ENCODE peak calls at places on chromosomes 13 and 19, in eight cellular contexts. Z is ovary; B is IMR-90; N is right lobe of liver; F is naive thymus-derived CD4-positive, alpha-beta T cell; P is osteoblast; C is cardiac muscle cell; D is PC-3. H is an unnamed sample.
A peak's percentile ranks its signal among the peaks of the same experiment; 100 is the strongest.

GRCh38 chr13:20141238-20142018 is 19.4 kb downstream of the GJA3 start:
- DNase-seq in Z (no peak), P (no peak), B (no peak), N (no peak), F (no peak), C (peak; percentile 95), D (no peak), H (peak; percentile 47)

GRCh38 chr19:4405977-4406376 is 3.5 kb downstream of the CHAF1A start:
- DNase-seq in C (no peak), F (no peak), N (no peak), P (no peak), B (no peak), D (no peak), Z (no peak), H (no peak)

GRCh38 chr19:49792829-49793560 is 20.1 kb downstream of the FUZ start:
- DNase-seq in P (peak; percentile 47), B (no peak), N (no peak), D (no peak), Z (peak; percentile 44), C (no peak), F (no peak), H (peak; percentile 59)

GRCh38 chr13:33183431-33184130 is 102.0 kb downstream of the STARD13 start:
- DNase-seq in B (peak; percentile 77), Z (no peak), C (no peak), D (no peak), N (no peak), F (no peak), P (peak; percentile 53), H (no peak)

GRCh38 chr19:1923319-1923718 is 17.7 kb upstream of the CSNK1G2 start:
- DNase-seq in P (peak; percentile 26), D (no peak), C (no peak), F (peak; percentile 44), N (peak; percentile 56), B (no peak), Z (no peak), H (no peak)

GRCh38 chr13:36447501-36447900 is 15.2 kb downstream of the CCNA1 start:
- DNase-seq in P (no peak), Z (peak; percentile 42), B (no peak), N (no peak), F (no peak), D (no peak), C (no peak), H (no peak)

GRCh38 chr19:35266904-35267817 is 1.6 kb upstream of the USF2 start:
- DNase-seq in P (peak; percentile 94), N (peak; percentile 77), D (peak; percentile 12), Z (peak; percentile 82), F (peak; percentile 66), B (peak; percentile 10), C (no peak), H (peak; percentile 81)

GRCh38 chr13:46738055-46738454 is 58.9 kb downstream of the ESD start:
- DNase-seq in N (no peak), D (no peak), Z (no peak), F (no peak), B (peak; percentile 28), P (peak; percentile 41), C (no peak), H (no peak)

GRCh38 chr13:42394361-42395065 is 122.6 kb downstream of the AKAP11 start:
- DNase-seq in B (no peak), Z (no peak), C (no peak), D (no peak), P (no peak), N (no peak), F (no peak), H (no peak)

GRCh38 chr19:5775668-5776309 is 8.8 kb downstream of the PRR22 start:
- DNase-seq in N (no peak), C (no peak), F (no peak), B (peak; percentile 51), P (peak; percentile 18), Z (no peak), D (peak; percentile 93), H (peak; percentile 19)

GRCh38 chr19:8240274-8241229 is 31.4 kb downstream of the CERS4 start:
- DNase-seq in B (peak; percentile 94), N (peak; percentile 97), P (peak; percentile 96), F (no peak), D (peak; percentile 90), Z (peak; percentile 94), C (peak; percentile 93), H (peak; percentile 95)

GRCh38 chr19:8244442-8244841 is 35.3 kb downstream of the CERS4 start:
- DNase-seq in D (no peak), P (peak; percentile 31), F (no peak), Z (no peak), N (no peak), B (no peak), C (no peak), H (peak; percentile 29)

GRCh38 chr19:8243146-8243545 is 34.0 kb downstream of the CERS4 start:
- DNase-seq in C (no peak), Z (no peak), B (no peak), D (no peak), F (no peak), N (no peak), P (peak; percentile 46), H (peak; percentile 6)

GRCh38 chr19:8241646-8242045 is 32.5 kb downstream of the CERS4 start:
- DNase-seq in P (peak; percentile 21), N (no peak), D (no peak), B (no peak), Z (no peak), C (no peak), F (no peak), H (peak; percentile 19)

DNA sequence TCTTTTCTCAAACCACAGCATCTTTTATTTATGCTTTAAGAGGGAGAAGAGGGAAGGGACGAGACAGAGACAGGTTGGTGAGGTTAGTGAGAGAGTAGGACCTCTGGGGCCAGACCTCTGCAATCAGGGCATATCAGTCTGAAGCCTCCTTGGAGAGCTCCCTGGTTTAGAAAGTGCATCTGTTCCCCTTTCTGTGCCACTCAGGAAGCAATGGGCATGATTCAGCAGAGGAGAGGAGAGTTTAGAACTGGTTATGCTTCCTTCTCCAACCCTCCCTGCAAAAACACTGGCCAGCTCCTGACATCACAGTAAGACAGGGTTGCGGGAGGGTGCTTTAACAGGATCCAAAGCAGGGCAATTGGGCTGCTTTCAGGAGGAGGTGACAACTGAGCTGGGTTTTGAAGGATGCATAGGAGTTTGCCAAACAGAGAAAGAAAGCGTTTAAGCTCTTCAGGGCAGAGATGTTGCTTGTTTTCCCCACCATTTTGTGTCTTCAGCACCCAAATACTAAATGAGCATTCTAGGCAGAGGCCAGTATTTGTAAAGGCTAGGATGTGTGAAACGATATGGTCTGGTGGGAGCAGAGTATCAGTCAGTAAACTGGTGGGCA is 33.1 kb downstream of the CERS4 start:
- DNase-seq in F (no peak), B (no peak), N (no peak), C (no peak), Z (no peak), D (no peak), P (no peak), H (peak; percentile 4)
- H3K27me3 ChIP-seq in F (no peaks in the 10 kb centered on the region), B (peaks cover 2% of the 10 kb centered on the region), N (no peaks in the 10 kb centered on the region), C (no peaks in the 10 kb centered on the region), Z (no peaks in the 10 kb centered on the region), D (no peaks in the 10 kb centered on the region), P (no peaks in the 10 kb centered on the region), H (no peaks in the 10 kb centered on the region)

GRCh38 chr19:17794731-17795494 is at the start of gene B3GNT3:
- DNase-seq in N (peak; percentile 80), Z (peak; percentile 56), P (peak; percentile 59), C (peak; percentile 20), B (no peak), D (peak; percentile 94), F (no peak), H (peak; percentile 86)

GRCh38 chr19:17796013-17796837 is 1.3 kb downstream of the B3GNT3 start:
- DNase-seq in N (peak; percentile 55), B (no peak), Z (no peak), F (no peak), D (peak; percentile 91), C (no peak), P (peak; percentile 41), H (no peak)

GRCh38 chr19:17796838-17797168 is 1.9 kb downstream of the B3GNT3 start:
- DNase-seq in F (no peak), C (no peak), Z (no peak), N (no peak), D (no peak), P (no peak), B (no peak), H (no peak)

GRCh38 chr19:17794412-17794730 is 567 bp upstream of the B3GNT3 start:
- DNase-seq in F (no peak), N (no peak), B (no peak), C (no peak), Z (no peak), P (no peak), D (no peak), H (no peak)

DNA sequence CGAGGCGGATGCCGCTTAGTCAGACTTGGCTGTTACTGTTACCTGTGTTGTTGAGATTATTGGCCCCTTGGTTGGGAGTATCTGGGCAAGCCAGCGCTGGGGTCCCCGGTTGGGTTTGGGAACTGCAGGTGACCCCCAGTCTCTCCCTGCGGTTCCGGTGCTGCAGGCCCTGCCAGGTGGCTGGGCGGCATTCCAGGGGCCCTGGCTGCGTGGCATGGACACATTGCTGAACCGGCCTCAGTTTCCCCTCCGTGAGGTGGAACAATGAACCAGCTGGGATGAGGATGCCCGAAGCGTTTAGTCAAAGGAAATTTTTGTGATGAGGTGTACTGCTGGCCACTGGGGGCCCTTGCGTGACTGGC is 538 bp downstream of the B3GNT3 start:
- DNase-seq in C (no peak), F (no peak), N (no peak), P (no peak), B (no peak), D (peak; percentile 8), Z (no peak), H (no peak)
- H3K4me3 ChIP-seq in C (no peak overlapping the region), F (peak overlapping the region; percentile 46), N (peak overlapping the region; percentile 10), P (no peak overlapping the region), B (no peak overlapping the region), D (peak overlapping the region; percentile 84), Z (peak overlapping the region; percentile 28), H (peak overlapping the region; percentile 62)

GRCh38 chr19:618674-619285 is 14.6 kb downstream of the POLRMT start:
- DNase-seq in Z (no peak), D (no peak), C (no peak), N (peak; percentile 51), B (no peak), P (no peak), F (no peak), H (no peak)
- H3K36me3 ChIP-seq in Z (no peaks in the 10 kb centered on the region), D (no peaks in the 10 kb centered on the region), C (peaks cover 20% of the 10 kb centered on the region), N (peaks cover 37% of the 10 kb centered on the region), B (peaks cover 40% of the 10 kb centered on the region), P (peaks cover 8% of the 10 kb centered on the region), F (no peaks in the 10 kb centered on the region), H (peaks cover 5% of the 10 kb centered on the region)

GRCh38 chr19:41744850-41745249 is 10.5 kb upstream of the CEACAM6 start:
- DNase-seq in D (no peak), P (no peak), B (no peak), N (no peak), Z (no peak), C (no peak), F (no peak), H (no peak)

GRCh38 chr19:41741244-41741554 is 14.1 kb upstream of the CEACAM6 start:
- DNase-seq in F (no peak), P (no peak), B (no peak), N (no peak), Z (no peak), D (no peak), C (no peak), H (no peak)

GRCh38 chr19:41746593-41747227 is 8.6 kb upstream of the CEACAM6 start:
- DNase-seq in Z (no peak), N (no peak), P (peak; percentile 65), F (peak; percentile 44), D (peak; percentile 76), B (peak; percentile 39), C (no peak), H (peak; percentile 72)

GRCh38 chr19:41748012-41748411 is 7.3 kb upstream of the CEACAM6 start:
- DNase-seq in B (no peak), P (no peak), C (no peak), N (no peak), D (peak; percentile 39), F (no peak), Z (no peak), H (no peak)

GRCh38 chr19:41745761-41746160 is 9.6 kb upstream of the CEACAM6 start:
- DNase-seq in P (no peak), B (no peak), F (no peak), Z (no peak), C (no peak), D (no peak), N (no peak), H (no peak)
- H3K27me3 ChIP-seq in P (peaks cover 22% of the 10 kb centered on the region), B (peaks cover 7% of the 10 kb centered on the region), F (no peaks in the 10 kb centered on the region), Z (no peaks in the 10 kb centered on the region), C (no peaks in the 10 kb centered on the region), D (no peaks in the 10 kb centered on the region), N (no peaks in the 10 kb centered on the region), H (no peaks in the 10 kb centered on the region)